ENCODE peak calls at places on chromosomes 2 and 18, in seven cellular contexts. One of them, this sample, is unnamed.

GRCh38 chr18:42861259-42861658 is 254.2 kb downstream of the RIT2 start:
- DNase-seq in cardiac muscle cell: no peak
- DNase-seq in CD8-positive, alpha-beta memory T cell: no peak
- DNase-seq in H9: no peak
- DNase-seq in neural progenitor cell: no peak
- DNase-seq in heart left ventricle: no peak
- DNase-seq in small intestine: no peak
- DNase-seq in this sample: no peak

GRCh38 chr2:226117506-226118065 is 682.0 kb downstream of the IRS1 start:
- DNase-seq in cardiac muscle cell: no peak
- DNase-seq in CD8-positive, alpha-beta memory T cell: no peak
- DNase-seq in H9: no peak
- DNase-seq in neural progenitor cell: no peak
- DNase-seq in heart left ventricle: no peak
- DNase-seq in small intestine: no peak
- DNase-seq in this sample: no peak

GRCh38 chr2:105744909-105745853 is at the start of gene NCK2:
- DNase-seq in cardiac muscle cell: peak; percentile 55
- DNase-seq in CD8-positive, alpha-beta memory T cell: peak; percentile 52
- DNase-seq in H9: no peak
- DNase-seq in neural progenitor cell: peak; percentile 65
- DNase-seq in heart left ventricle: peak; percentile 42
- DNase-seq in small intestine: peak; percentile 38
- DNase-seq in this sample: no peak

GRCh38 chr2:134178109-134178877 is 75.6 kb upstream of the MGAT5 start:
- DNase-seq in cardiac muscle cell: no peak
- DNase-seq in CD8-positive, alpha-beta memory T cell: no peak
- DNase-seq in H9: no peak
- DNase-seq in neural progenitor cell: no peak
- DNase-seq in heart left ventricle: no peak
- DNase-seq in small intestine: no peak
- DNase-seq in this sample: no peak

GRCh38 chr2:54457326-54458023 is 1.3 kb downstream of the SPTBN1 start:
- DNase-seq in cardiac muscle cell: peak; percentile 66
- DNase-seq in CD8-positive, alpha-beta memory T cell: no peak
- DNase-seq in H9: peak; percentile 72
- DNase-seq in neural progenitor cell: peak; percentile 69
- DNase-seq in heart left ventricle: peak; percentile 52
- DNase-seq in small intestine: no peak
- DNase-seq in this sample: no peak

GRCh38 chr2:171317492-171318125 is 116.2 kb downstream of the METTL8 start:
- DNase-seq in cardiac muscle cell: no peak
- DNase-seq in CD8-positive, alpha-beta memory T cell: no peak
- DNase-seq in H9: no peak
- DNase-seq in neural progenitor cell: peak; percentile 7
- DNase-seq in heart left ventricle: no peak
- DNase-seq in small intestine: no peak
- DNase-seq in this sample: no peak

GRCh38 chr2:219687882-219688559 is 60.6 kb downstream of the SLC4A3 start:
- DNase-seq in cardiac muscle cell: no peak
- DNase-seq in CD8-positive, alpha-beta memory T cell: no peak
- DNase-seq in H9: peak; percentile 61
- DNase-seq in neural progenitor cell: no peak
- DNase-seq in heart left ventricle: no peak
- DNase-seq in small intestine: peak; percentile 16
- DNase-seq in this sample: no peak

GRCh38 chr2:159179696-159180095 is 106.8 kb downstream of the WDSUB1 start:
- DNase-seq in cardiac muscle cell: no peak
- DNase-seq in CD8-positive, alpha-beta memory T cell: no peak
- DNase-seq in H9: no peak
- DNase-seq in neural progenitor cell: no peak
- DNase-seq in heart left ventricle: no peak
- DNase-seq in small intestine: no peak
- DNase-seq in this sample: no peak

GRCh38 chr2:236180831-236181453 is 12.8 kb upstream of the GBX2 start:
- DNase-seq in cardiac muscle cell: peak; percentile 78
- DNase-seq in CD8-positive, alpha-beta memory T cell: no peak
- DNase-seq in H9: peak; percentile 63
- DNase-seq in neural progenitor cell: peak; percentile 83
- DNase-seq in heart left ventricle: no peak
- DNase-seq in small intestine: peak; percentile 40
- DNase-seq in this sample: no peak

GRCh38 chr2:6793371-6793770 is 72.3 kb downstream of the CMPK2 start:
- DNase-seq in cardiac muscle cell: no peak
- DNase-seq in CD8-positive, alpha-beta memory T cell: no peak
- DNase-seq in H9: no peak
- DNase-seq in neural progenitor cell: no peak
- DNase-seq in heart left ventricle: no peak
- DNase-seq in small intestine: no peak
- DNase-seq in this sample: no peak

GRCh38 chr2:174914894-174915760 is 90.1 kb downstream of the CHN1 start:
- DNase-seq in cardiac muscle cell: peak; percentile 19
- DNase-seq in CD8-positive, alpha-beta memory T cell: no peak
- DNase-seq in H9: no peak
- DNase-seq in neural progenitor cell: no peak
- DNase-seq in heart left ventricle: peak; percentile 25
- DNase-seq in small intestine: no peak
- DNase-seq in this sample: no peak

GRCh38 chr2:163664610-163665009 is 71.2 kb downstream of the FIGN start:
- DNase-seq in cardiac muscle cell: no peak
- DNase-seq in CD8-positive, alpha-beta memory T cell: no peak
- DNase-seq in H9: no peak
- DNase-seq in neural progenitor cell: no peak
- DNase-seq in heart left ventricle: no peak
- DNase-seq in small intestine: no peak
- DNase-seq in this sample: no peak

GRCh38 chr18:59908790-59909189 is 9.0 kb downstream of the PMAIP1 start:
- DNase-seq in cardiac muscle cell: no peak
- DNase-seq in CD8-positive, alpha-beta memory T cell: no peak
- DNase-seq in H9: no peak
- DNase-seq in neural progenitor cell: no peak
- DNase-seq in heart left ventricle: no peak
- DNase-seq in small intestine: no peak
- DNase-seq in this sample: no peak

GRCh38 chr2:178718283-178718682 is 88.9 kb downstream of the TTN start:
- DNase-seq in cardiac muscle cell: no peak
- DNase-seq in CD8-positive, alpha-beta memory T cell: no peak
- DNase-seq in H9: no peak
- DNase-seq in neural progenitor cell: no peak
- DNase-seq in heart left ventricle: no peak
- DNase-seq in small intestine: no peak
- DNase-seq in this sample: no peak

GRCh38 chr2:61178603-61179545 is 16.9 kb downstream of the C2orf74 start:
- DNase-seq in cardiac muscle cell: no peak
- DNase-seq in CD8-positive, alpha-beta memory T cell: no peak
- DNase-seq in H9: no peak
- DNase-seq in neural progenitor cell: no peak
- DNase-seq in heart left ventricle: no peak
- DNase-seq in small intestine: peak; percentile 40
- DNase-seq in this sample: no peak

DNA sequence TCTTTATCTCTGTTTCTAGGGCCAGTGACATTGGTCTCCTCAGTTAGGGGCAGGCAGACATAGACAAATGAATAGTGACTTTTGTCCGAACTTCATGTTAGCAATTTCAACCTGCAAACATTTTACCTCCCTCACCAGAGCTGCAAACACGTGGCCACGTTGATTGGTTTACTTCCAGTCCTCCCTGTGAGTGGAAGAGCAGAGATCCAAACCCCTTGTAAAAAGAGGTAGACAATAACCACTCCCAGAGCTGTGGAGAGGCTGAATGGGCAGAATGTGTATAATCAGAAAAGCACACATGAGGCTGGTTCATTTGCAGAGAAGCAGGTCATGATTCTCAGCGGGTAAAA is 31.1 kb downstream of the CTIF start:
- DNase-seq in cardiac muscle cell: no peak
- DNase-seq in CD8-positive, alpha-beta memory T cell: no peak
- DNase-seq in H9: no peak
- DNase-seq in neural progenitor cell: no peak
- DNase-seq in heart left ventricle: no peak
- DNase-seq in small intestine: no peak
- DNase-seq in this sample: no peak
- H3K4me1 ChIP-seq in cardiac muscle cell: no peaks in the 10 kb centered on the region
- H3K4me1 ChIP-seq in CD8-positive, alpha-beta memory T cell: no peaks in the 10 kb centered on the region
- H3K4me1 ChIP-seq in H9: no peaks in the 10 kb centered on the region
- H3K4me1 ChIP-seq in neural progenitor cell: peaks cover 26% of the 10 kb centered on the region
- H3K4me1 ChIP-seq in heart left ventricle: peaks cover 5% of the 10 kb centered on the region
- H3K4me1 ChIP-seq in small intestine: no peaks in the 10 kb centered on the region
- H3K4me1 ChIP-seq in this sample: peaks cover 31% of the 10 kb centered on the region

GRCh38 chr18:497688-498087 is 2.8 kb downstream of the COLEC12 start:
- DNase-seq in cardiac muscle cell: no peak
- DNase-seq in CD8-positive, alpha-beta memory T cell: no peak
- DNase-seq in H9: no peak
- DNase-seq in neural progenitor cell: no peak
- DNase-seq in heart left ventricle: no peak
- DNase-seq in small intestine: no peak
- DNase-seq in this sample: no peak
- H3K27me3 ChIP-seq in cardiac muscle cell: no peaks in the 10 kb centered on the region
- H3K27me3 ChIP-seq in CD8-positive, alpha-beta memory T cell: no peaks in the 10 kb centered on the region
- H3K27me3 ChIP-seq in H9: peaks cover 28% of the 10 kb centered on the region
- H3K27me3 ChIP-seq in neural progenitor cell: peaks cover 52% of the 10 kb centered on the region
- H3K27me3 ChIP-seq in heart left ventricle: peaks cover 41% of the 10 kb centered on the region
- H3K27me3 ChIP-seq in small intestine: peaks cover 16% of the 10 kb centered on the region
- H3K27me3 ChIP-seq in this sample: no peaks in the 10 kb centered on the region

GRCh38 chr2:42944744-42945415 is 152.5 kb upstream of the HAAO start:
- DNase-seq in cardiac muscle cell: no peak
- DNase-seq in CD8-positive, alpha-beta memory T cell: no peak
- DNase-seq in H9: no peak
- DNase-seq in neural progenitor cell: peak; percentile 42
- DNase-seq in heart left ventricle: no peak
- DNase-seq in small intestine: no peak
- DNase-seq in this sample: no peak

GRCh38 chr2:42953216-42953615 is 160.8 kb upstream of the HAAO start:
- DNase-seq in cardiac muscle cell: no peak
- DNase-seq in CD8-positive, alpha-beta memory T cell: no peak
- DNase-seq in H9: no peak
- DNase-seq in neural progenitor cell: no peak
- DNase-seq in heart left ventricle: no peak
- DNase-seq in small intestine: peak; percentile 45
- DNase-seq in this sample: no peak

GRCh38 chr2:42947809-42948595 is 155.6 kb upstream of the HAAO start:
- DNase-seq in cardiac muscle cell: no peak
- DNase-seq in CD8-positive, alpha-beta memory T cell: no peak
- DNase-seq in H9: no peak
- DNase-seq in neural progenitor cell: no peak
- DNase-seq in heart left ventricle: no peak
- DNase-seq in small intestine: no peak
- DNase-seq in this sample: no peak

GRCh38 chr2:42951263-42951938 is 159.0 kb upstream of the HAAO start:
- DNase-seq in cardiac muscle cell: no peak
- DNase-seq in CD8-positive, alpha-beta memory T cell: no peak
- DNase-seq in H9: no peak
- DNase-seq in neural progenitor cell: no peak
- DNase-seq in heart left ventricle: no peak
- DNase-seq in small intestine: no peak
- DNase-seq in this sample: no peak

DNA sequence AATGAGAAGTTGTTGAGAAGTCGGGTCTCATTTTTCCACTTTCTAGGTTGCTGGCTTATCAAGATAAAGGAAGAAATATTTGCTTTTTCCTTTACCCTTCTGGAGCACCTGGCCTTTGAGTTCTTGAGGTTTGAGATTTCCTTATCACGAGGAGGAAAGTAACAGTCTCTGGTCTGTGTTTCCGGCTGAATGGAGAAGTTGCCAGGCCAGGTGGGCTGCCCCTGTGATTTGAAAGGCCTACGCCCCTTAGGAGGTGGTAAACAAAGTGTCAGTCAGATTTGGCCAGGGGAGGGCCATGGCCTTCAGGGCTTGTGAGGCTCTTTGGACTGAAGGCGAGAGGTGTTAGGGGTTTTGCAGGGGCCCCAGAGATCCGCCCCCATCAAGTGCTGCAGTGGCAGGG is 156.7 kb upstream of the HAAO start:
- DNase-seq in cardiac muscle cell: no peak
- DNase-seq in CD8-positive, alpha-beta memory T cell: no peak
- DNase-seq in H9: no peak
- DNase-seq in neural progenitor cell: no peak
- DNase-seq in heart left ventricle: no peak
- DNase-seq in small intestine: no peak
- DNase-seq in this sample: no peak
- H3K27ac ChIP-seq in cardiac muscle cell: no peak overlapping the region
- H3K27ac ChIP-seq in CD8-positive, alpha-beta memory T cell: no peak overlapping the region
- H3K27ac ChIP-seq in H9: no peak overlapping the region
- H3K27ac ChIP-seq in neural progenitor cell: no peak overlapping the region
- H3K27ac ChIP-seq in heart left ventricle: no peak overlapping the region
- H3K27ac ChIP-seq in small intestine: no peak overlapping the region
- H3K27ac ChIP-seq in this sample: no peak overlapping the region

GRCh38 chr2:160333324-160334027 is 133.4 kb upstream of the ITGB6 start:
- DNase-seq in cardiac muscle cell: no peak
- DNase-seq in CD8-positive, alpha-beta memory T cell: no peak
- DNase-seq in H9: no peak
- DNase-seq in neural progenitor cell: no peak
- DNase-seq in heart left ventricle: no peak
- DNase-seq in small intestine: no peak
- DNase-seq in this sample: no peak

GRCh38 chr2:160336091-160336490 is 136.0 kb upstream of the ITGB6 start:
- DNase-seq in cardiac muscle cell: no peak
- DNase-seq in CD8-positive, alpha-beta memory T cell: no peak
- DNase-seq in H9: no peak
- DNase-seq in neural progenitor cell: no peak
- DNase-seq in heart left ventricle: no peak
- DNase-seq in small intestine: no peak
- DNase-seq in this sample: no peak

GRCh38 chr2:160332318-160332717 is 132.2 kb upstream of the ITGB6 start:
- DNase-seq in cardiac muscle cell: no peak
- DNase-seq in CD8-positive, alpha-beta memory T cell: no peak
- DNase-seq in H9: no peak
- DNase-seq in neural progenitor cell: no peak
- DNase-seq in heart left ventricle: no peak
- DNase-seq in small intestine: peak; percentile 19
- DNase-seq in this sample: no peak

GRCh38 chr2:160331258-160332025 is 131.4 kb upstream of the ITGB6 start:
- DNase-seq in cardiac muscle cell: peak; percentile 78
- DNase-seq in CD8-positive, alpha-beta memory T cell: no peak
- DNase-seq in H9: no peak
- DNase-seq in neural progenitor cell: no peak
- DNase-seq in heart left ventricle: no peak
- DNase-seq in small intestine: no peak
- DNase-seq in this sample: no peak

DNA sequence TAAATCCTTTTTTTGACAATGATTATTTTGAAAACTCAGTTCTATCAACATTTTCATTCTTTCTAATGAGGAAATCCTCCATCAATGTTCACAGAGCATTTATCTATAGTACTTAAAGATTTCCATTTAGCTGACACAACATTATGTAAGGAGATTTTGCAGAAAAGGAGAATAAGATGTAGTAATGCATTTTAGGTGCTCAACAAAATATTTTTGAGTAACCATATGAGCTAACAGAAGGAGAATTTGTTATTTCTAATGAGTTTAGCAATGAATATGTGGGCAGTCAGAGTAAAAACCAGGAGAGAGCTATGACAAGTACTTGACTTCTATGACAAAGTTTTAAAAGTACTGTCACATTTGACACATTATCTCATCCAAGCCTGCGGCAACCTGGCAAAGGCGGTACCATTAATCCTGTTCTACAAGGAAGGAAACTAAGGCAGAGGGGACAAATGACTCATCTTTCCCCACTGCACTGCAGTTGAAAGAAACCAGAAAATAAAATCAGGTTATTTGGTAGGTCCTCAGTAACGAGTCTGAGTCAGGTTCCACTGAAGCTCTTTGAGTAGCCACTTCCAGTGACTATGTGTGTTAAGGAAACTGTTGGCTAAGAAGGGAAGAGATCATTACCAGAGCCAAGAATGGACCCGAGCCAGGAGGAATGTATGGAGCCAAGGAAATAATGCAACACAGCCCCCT is 134.1 kb upstream of the ITGB6 start:
- DNase-seq in cardiac muscle cell: no peak
- DNase-seq in CD8-positive, alpha-beta memory T cell: no peak
- DNase-seq in H9: no peak
- DNase-seq in neural progenitor cell: no peak
- DNase-seq in heart left ventricle: no peak
- DNase-seq in small intestine: no peak
- DNase-seq in this sample: no peak
- H3K4me1 ChIP-seq in cardiac muscle cell: peaks cover 55% of the 10 kb centered on the region
- H3K4me1 ChIP-seq in CD8-positive, alpha-beta memory T cell: peaks cover 55% of the 10 kb centered on the region
- H3K4me1 ChIP-seq in H9: peaks cover 4% of the 10 kb centered on the region
- H3K4me1 ChIP-seq in neural progenitor cell: peaks cover 30% of the 10 kb centered on the region
- H3K4me1 ChIP-seq in heart left ventricle: peaks cover 8% of the 10 kb centered on the region
- H3K4me1 ChIP-seq in small intestine: peaks cover 2% of the 10 kb centered on the region
- H3K4me1 ChIP-seq in this sample: peaks cover 24% of the 10 kb centered on the region

This sample was measured in thoracic aorta.